ENCODE peak calls at places on chromosome 7, in nine cellular contexts. L, M, N, C, H, F, R, W and U are unnamed samples. For H3K9me3, the result is how much of the 10 kb centered on the place peaks cover.

GRCh38 chr7:23123465-23123864 is 17.9 kb downstream of the KLHL7 start:
- DNase-seq in L (no peak), M (no peak), N (no peak), C (no peak), H (no peak), F (no peak), R (no peak), W (no peak), U (no peak)

GRCh38 chr7:89681448-89681847 is 472.8 kb upstream of the STEAP1 start:
- DNase-seq in L (no peak), M (no peak), N (no peak), C (no peak), H (no peak), F (no peak), R (no peak), W (no peak), U (no peak)

GRCh38 chr7:98040626-98041025 is 50.6 kb upstream of the OCM2 start:
- DNase-seq in L (no peak), M (no peak), N (no peak), C (no peak), H (no peak), F (no peak), R (no peak), W (no peak), U (no peak)

GRCh38 chr7:129948877-129949291 is 3.9 kb downstream of the UBE2H start:
- DNase-seq in L (peak), M (peak), N (peak), C (peak), H (peak), F (peak), R (peak), W (peak), U (peak)

GRCh38 chr7:5396999-5397656 is 26.5 kb downstream of the TNRC18 start:
- DNase-seq in L (peak), M (peak), N (no peak), C (peak), H (peak), F (peak), R (peak), W (peak), U (no peak)

GRCh38 chr7:107166702-107167426 is 1.9 kb upstream of the HBP1 start:
- DNase-seq in L (no peak), M (no peak), N (no peak), C (no peak), H (peak), F (no peak), R (no peak), W (peak), U (peak)

GRCh38 chr7:139231513-139232376 is 708 bp downstream of the UBN2 start:
- DNase-seq in L (no peak), M (peak), N (peak), C (no peak), H (peak), F (peak), R (no peak), W (peak), U (peak)

GRCh38 chr7:30829476-30829875 is 58.3 kb downstream of the MINDY4 start:
- DNase-seq in L (no peak), M (no peak), N (no peak), C (no peak), H (no peak), F (no peak), R (no peak), W (no peak), U (no peak)

GRCh38 chr7:47614450-47614849 is 32.5 kb upstream of the TNS3 start:
- DNase-seq in L (no peak), M (no peak), N (no peak), C (no peak), H (no peak), F (no peak), R (no peak), W (no peak), U (no peak)

GRCh38 chr7:114481995-114482394 is 67.4 kb downstream of the FOXP2 start:
- DNase-seq in L (no peak), M (peak), N (no peak), C (peak), H (peak), F (no peak), R (no peak), W (peak), U (peak)

GRCh38 chr7:26658080-26658697 is 206.2 kb downstream of the SKAP2 start:
- DNase-seq in L (no peak), M (no peak), N (peak), C (no peak), H (no peak), F (peak), R (no peak), W (no peak), U (no peak)

GRCh38 chr7:42745357-42746022 is 166.4 kb downstream of the C7orf25 start:
- DNase-seq in L (no peak), M (peak), N (peak), C (no peak), H (peak), F (peak), R (peak), W (no peak), U (peak)

GRCh38 chr7:157339777-157340677 is 3.2 kb downstream of the DNAJB6 start:
- DNase-seq in L (no peak), M (peak), N (peak), C (peak), H (peak), F (peak), R (peak), W (peak), U (peak)

GRCh38 chr7:138869353-138869752 is 71.4 kb upstream of the ATP6V0A4 start:
- DNase-seq in L (no peak), M (no peak), N (no peak), C (no peak), H (no peak), F (no peak), R (no peak), W (no peak), U (no peak)

GRCh38 chr7:42511027-42511426 is 274.0 kb upstream of the GLI3 start:
- DNase-seq in L (no peak), M (no peak), N (no peak), C (peak), H (peak), F (peak), R (no peak), W (no peak), U (peak)

GRCh38 chr7:157043745-157044144 is 33.3 kb upstream of the MNX1 start:
- DNase-seq in L (no peak), M (peak), N (no peak), C (no peak), H (peak), F (no peak), R (no peak), W (no peak), U (no peak)

GRCh38 chr7:38699481-38699880 is 68.3 kb upstream of the AMPH start:
- DNase-seq in L (no peak), M (peak), N (no peak), C (no peak), H (peak), F (no peak), R (no peak), W (no peak), U (peak)

GRCh38 chr7:49166441-49166840 is 242.1 kb downstream of the CDC14C start:
- DNase-seq in L (no peak), M (no peak), N (peak), C (no peak), H (peak), F (peak), R (no peak), W (no peak), U (no peak)

GRCh38 chr7:141698247-141699015 is 3.5 kb downstream of the DENND11 start:
- DNase-seq in L (peak), M (no peak), N (no peak), C (no peak), H (no peak), F (no peak), R (no peak), W (no peak), U (no peak)

GRCh38 chr7:116524609-116525297 is at the start of gene CAV1:
- DNase-seq in L (no peak), M (peak), N (peak), C (peak), H (peak), F (peak), R (peak), W (peak), U (peak)

GRCh38 chr7:23811540-23811939 is 101.5 kb downstream of the STK31 start:
- DNase-seq in L (no peak), M (no peak), N (no peak), C (no peak), H (peak), F (peak), R (peak), W (no peak), U (no peak)

GRCh38 chr7:80766724-80767123 is 128.3 kb downstream of the CD36 start:
- DNase-seq in L (no peak), M (no peak), N (no peak), C (no peak), H (no peak), F (no peak), R (no peak), W (no peak), U (no peak)

GRCh38 chr7:30804078-30804661 is 33.0 kb downstream of the MINDY4 start:
- DNase-seq in L (no peak), M (peak), N (no peak), C (peak), H (peak), F (peak), R (no peak), W (peak), U (peak)

GRCh38 chr7:114416089-114416990 is 1.7 kb downstream of the FOXP2 start:
- DNase-seq in L (no peak), M (peak), N (no peak), C (no peak), H (peak), F (no peak), R (no peak), W (no peak), U (no peak)

GRCh38 chr7:44497151-44498013 is 6.9 kb upstream of the NUDCD3 start:
- DNase-seq in L (no peak), M (no peak), N (no peak), C (no peak), H (no peak), F (no peak), R (no peak), W (no peak), U (no peak)

GRCh38 chr7:70005885-70006284 is 407.6 kb downstream of the AUTS2 start:
- DNase-seq in L (no peak), M (no peak), N (no peak), C (no peak), H (no peak), F (no peak), R (no peak), W (no peak), U (no peak)
- H3K9ac ChIP-seq in L (no peak), M (no peak), N (no peak), C (no peak), H (no peak), F (no peak), R (no peak), W (no peak), U (no peak)

GRCh38 chr7:15504376-15504775 is 57.4 kb downstream of the AGMO start:
- DNase-seq in L (no peak), M (no peak), N (no peak), C (no peak), H (no peak), F (no peak), R (no peak), W (peak), U (no peak)

GRCh38 chr7:15505761-15506160 is 56.1 kb downstream of the AGMO start:
- DNase-seq in L (no peak), M (no peak), N (no peak), C (no peak), H (no peak), F (no peak), R (no peak), W (no peak), U (no peak)

GRCh38 chr7:15508258-15508657 is 53.6 kb downstream of the AGMO start:
- DNase-seq in L (no peak), M (peak), N (no peak), C (peak), H (peak), F (peak), R (no peak), W (peak), U (peak)

GRCh38 chr7:15507708-15508107 is 54.1 kb downstream of the AGMO start:
- DNase-seq in L (no peak), M (no peak), N (no peak), C (no peak), H (no peak), F (no peak), R (no peak), W (no peak), U (no peak)

DNA sequence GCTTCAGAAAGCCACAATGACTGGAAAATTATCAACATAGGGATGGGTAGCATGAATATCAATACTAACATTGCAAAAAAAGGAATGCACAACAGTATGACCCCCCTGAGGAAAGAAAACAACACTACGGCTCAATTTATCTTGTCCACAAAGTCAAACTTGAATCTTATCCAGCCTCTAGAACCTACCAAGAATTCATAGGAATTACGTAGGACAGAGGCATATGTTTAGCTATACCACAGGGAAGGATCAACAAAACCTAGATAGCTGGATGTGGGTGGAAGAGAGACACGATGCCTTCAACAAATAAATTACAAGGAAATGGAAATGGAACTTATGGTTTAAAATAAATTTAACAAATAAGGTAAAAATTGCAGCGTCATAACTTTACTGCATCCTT is 54.6 kb downstream of the AGMO start:
- DNase-seq in L (no peak), M (no peak), N (no peak), C (no peak), H (no peak), F (no peak), R (no peak), W (no peak), U (no peak)
- H3K9me3 ChIP-seq in L (under half), M (under half), N (under half), C (under half), H (under half), F (under half), R (under half), W (under half), U (under half)

DNA sequence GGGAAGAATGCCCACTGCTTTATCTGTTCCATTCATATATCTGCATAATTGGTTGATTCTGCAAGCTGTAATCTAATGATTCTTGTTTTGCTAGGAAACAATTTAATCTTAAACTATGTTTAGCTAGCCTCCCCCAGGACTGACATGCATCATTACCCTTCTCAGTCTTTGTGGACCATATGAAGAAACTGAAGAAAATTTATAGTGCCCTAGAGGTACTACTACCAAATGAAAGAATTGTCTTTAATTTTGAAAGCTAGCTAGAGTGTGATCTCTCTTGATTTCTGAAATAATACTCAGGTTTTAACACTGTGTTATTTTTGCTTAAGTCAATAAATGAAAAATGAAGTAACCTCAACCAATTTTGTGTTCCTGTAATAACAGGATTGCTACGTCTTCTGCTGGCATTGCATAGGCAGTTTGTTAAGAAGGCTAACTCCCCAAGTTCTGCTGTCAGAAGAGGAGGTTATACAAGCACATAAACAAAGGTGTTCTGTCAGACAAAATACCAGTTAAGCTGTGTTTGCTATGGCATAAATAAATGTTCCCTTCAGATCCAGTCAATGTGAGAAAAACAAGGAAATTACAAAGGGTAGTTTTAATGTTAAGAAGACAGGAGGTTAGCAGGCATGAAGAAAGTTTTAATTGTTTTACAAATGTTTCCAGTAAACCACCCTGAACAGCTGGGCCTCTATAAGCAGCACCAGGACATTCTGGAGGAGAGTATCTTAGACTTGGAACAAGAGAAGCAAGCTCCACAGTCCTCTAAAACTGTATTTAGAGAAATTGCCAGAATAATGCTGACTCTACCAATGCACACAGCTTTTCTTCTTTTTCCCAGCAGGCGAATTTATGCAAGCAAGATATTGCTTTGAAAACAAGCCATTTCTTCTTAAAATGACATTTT is 90.3 kb upstream of the CTTNBP2 start:
- DNase-seq in L (no peak), M (no peak), N (no peak), C (no peak), H (no peak), F (no peak), R (no peak), W (no peak), U (no peak)
- H3K4me3 ChIP-seq in L (no peak), M (no peak), N (no peak), C (no peak), H (no peak), F (no peak), R (no peak), W (no peak), U (no peak)

GRCh38 chr7:155954550-155955366 is 142.5 kb upstream of the SHH start:
- DNase-seq in L (no peak), M (no peak), N (no peak), C (no peak), H (no peak), F (no peak), R (no peak), W (no peak), U (no peak)
- H3K9ac ChIP-seq in L (no peak), M (no peak), N (no peak), C (no peak), H (no peak), F (no peak), R (no peak), W (no peak), U (no peak)

GRCh38 chr7:14767716-14768425 is 134.7 kb downstream of the DGKB start:
- DNase-seq in L (no peak), M (no peak), N (no peak), C (no peak), H (peak), F (peak), R (no peak), W (no peak), U (peak)
- H3K9me3 ChIP-seq in L (under half), M (under half), N (under half), C (under half), H (under half), F (under half), R (under half), W (under half), U (under half)

GRCh38 chr7:144517762-144518161 is 114.3 kb upstream of the NOBOX start:
- DNase-seq in L (no peak), M (no peak), N (no peak), C (no peak), H (no peak), F (no peak), R (no peak), W (peak), U (no peak)

GRCh38 chr7:144524271-144524670 is 120.8 kb upstream of the NOBOX start:
- DNase-seq in L (no peak), M (no peak), N (no peak), C (no peak), H (no peak), F (no peak), R (no peak), W (no peak), U (no peak)

GRCh38 chr7:144516729-144517128 is 113.2 kb upstream of the NOBOX start:
- DNase-seq in L (no peak), M (no peak), N (no peak), C (no peak), H (no peak), F (no peak), R (no peak), W (no peak), U (no peak)

GRCh38 chr7:144515430-144515829 is 111.9 kb upstream of the NOBOX start:
- DNase-seq in L (no peak), M (no peak), N (no peak), C (no peak), H (no peak), F (no peak), R (no peak), W (no peak), U (no peak)

GRCh38 chr7:144519900-144520299 is 116.4 kb upstream of the NOBOX start:
- DNase-seq in L (no peak), M (no peak), N (no peak), C (no peak), H (no peak), F (no peak), R (no peak), W (peak), U (no peak)
- H3K4me3 ChIP-seq in L (no peak), M (no peak), N (no peak), C (no peak), H (no peak), F (no peak), R (no peak), W (no peak), U (no peak)